ENCODE peak calls at places on chromosomes 4 and X, in four cellular contexts. O is K562, Y is HCT116, C is SK-N-SH. D is an unnamed sample.

GRCh38 chr4:107392951-107393350 is 327.1 kb downstream of the PAPSS1 start:
- DNase-seq in O (no peak), Y (no peak), C (peak), D (no peak)

GRCh38 chr4:94532016-94532789 is 80.5 kb downstream of the PDLIM5 start:
- DNase-seq in O (peak), Y (peak), C (no peak), D (no peak)

GRCh38 chr4:111014537-111014936 is 391.7 kb upstream of the PITX2 start:
- DNase-seq in O (no peak), Y (no peak), C (no peak), D (no peak)

GRCh38 chr4:6918345-6918744 is 8.7 kb downstream of the TBC1D14 start:
- DNase-seq in O (no peak), Y (no peak), C (no peak), D (no peak)

GRCh38 chr4:58144721-58145120 is 1034.5 kb upstream of the IGFBP7 start:
- DNase-seq in O (no peak), Y (no peak), C (no peak), D (no peak)

GRCh38 chr4:24810016-24810415 is 14.6 kb downstream of the SOD3 start:
- DNase-seq in O (no peak), Y (no peak), C (no peak), D (no peak)

GRCh38 chr4:169147217-169147616 is 123.5 kb downstream of the SH3RF1 start:
- DNase-seq in O (no peak), Y (peak), C (no peak), D (no peak)

GRCh38 chr4:67198757-67199156 is 346.5 kb downstream of the CENPC start:
- DNase-seq in O (no peak), Y (no peak), C (no peak), D (no peak)

GRCh38 chrX:63475200-63475599 is 124.1 kb upstream of the SPIN4 start:
- DNase-seq in O (peak), Y (peak), C (no peak), D (no peak)

GRCh38 chr4:54217642-54218486 is 11.2 kb upstream of the PDGFRA start:
- DNase-seq in O (peak), Y (peak), C (peak), D (no peak)

GRCh38 chr4:123649644-123650356 is 253.2 kb downstream of the SPRY1 start:
- DNase-seq in O (no peak), Y (no peak), C (no peak), D (no peak)

GRCh38 chrX:16023790-16024734 is 99.3 kb upstream of the GRPR start:
- DNase-seq in O (no peak), Y (peak), C (no peak), D (peak)

GRCh38 chrX:46831620-46832327 is 5.1 kb upstream of the RP2 start:
- DNase-seq in O (no peak), Y (no peak), C (no peak), D (no peak)

GRCh38 chr4:157664726-157665125 is 444.2 kb downstream of the GRIA2 start:
- DNase-seq in O (no peak), Y (peak), C (no peak), D (no peak)

GRCh38 chrX:154855256-154855655 is 20.8 kb upstream of the SMIM9 start:
- DNase-seq in O (no peak), Y (no peak), C (no peak), D (no peak)

GRCh38 chr4:23614284-23614892 is 275.5 kb downstream of the PPARGC1A start:
- DNase-seq in O (peak), Y (no peak), C (peak), D (no peak)

GRCh38 chr4:153661215-153661822 is 22.8 kb upstream of the TLR2 start:
- DNase-seq in O (no peak), Y (no peak), C (no peak), D (no peak)

GRCh38 chr4:74394476-74395136 is 29.7 kb downstream of the EREG start:
- DNase-seq in O (peak), Y (peak), C (no peak), D (no peak)

GRCh38 chrX:119503484-119503861 is 35.2 kb downstream of the SLC25A5 start:
- DNase-seq in O (no peak), Y (no peak), C (no peak), D (no peak)

GRCh38 chrX:119502727-119503483 is 34.7 kb downstream of the SLC25A5 start:
- DNase-seq in O (no peak), Y (no peak), C (no peak), D (no peak)

GRCh38 chrX:119501511-119502148 is 33.4 kb downstream of the SLC25A5 start:
- DNase-seq in O (no peak), Y (no peak), C (no peak), D (no peak)

GRCh38 chrX:119507206-119507605 is 39.0 kb downstream of the SLC25A5 start:
- DNase-seq in O (no peak), Y (no peak), C (no peak), D (no peak)

GRCh38 chrX:119505945-119506344 is 37.7 kb downstream of the SLC25A5 start:
- DNase-seq in O (no peak), Y (no peak), C (no peak), D (no peak)
- TF ChIP-seq ZBTB33 in O (no peak), Y (no peak), C (no peak), D (no peak)

DNA sequence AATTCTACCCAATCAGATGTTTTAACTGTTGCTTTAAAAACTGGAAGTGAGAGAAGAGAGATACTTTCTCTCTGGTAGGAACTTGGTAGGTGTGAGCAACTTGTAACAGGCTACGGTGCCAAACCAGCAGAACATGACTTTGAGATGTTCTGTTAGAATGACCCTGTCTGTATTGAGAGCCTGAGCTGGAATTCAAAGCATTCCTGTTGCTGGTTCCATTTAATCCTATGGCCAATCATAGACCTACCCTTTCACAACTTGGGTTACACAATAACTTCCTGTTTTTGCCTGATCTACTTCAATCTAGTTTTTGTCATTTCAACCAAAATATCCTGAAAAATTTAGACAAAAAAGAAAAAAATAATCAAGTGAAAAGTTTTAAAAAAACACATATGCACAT is 1.7 kb upstream of the PRRG1 start:
- DNase-seq in O (no peak), Y (no peak), C (no peak), D (no peak)
- TF ChIP-seq ZBTB33 in O (no peak), Y (no peak), C (no peak), D (no peak)

DNA sequence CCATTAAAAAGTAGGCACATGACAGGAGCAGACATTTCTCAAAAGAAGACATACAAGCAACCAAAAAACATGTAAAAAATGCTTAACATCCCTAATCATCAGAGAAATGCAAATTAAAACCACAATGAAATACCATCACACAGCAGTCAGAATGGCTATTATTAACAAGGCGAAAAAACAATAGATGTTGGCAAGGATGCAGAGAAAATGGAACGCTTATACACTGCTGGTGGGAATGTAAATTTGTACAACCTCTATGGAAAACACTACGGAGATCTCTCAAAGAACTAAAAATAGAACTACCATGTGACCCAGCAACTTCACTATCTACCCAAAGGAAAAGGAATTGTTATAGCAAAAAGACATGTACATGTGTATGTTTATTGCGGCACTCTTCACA is 71.5 kb downstream of the PPP4R3C start:
- DNase-seq in O (no peak), Y (no peak), C (no peak), D (no peak)
- TF ChIP-seq ZBTB33 in O (no peak), Y (no peak), C (no peak), D (no peak)

GRCh38 chr4:76801621-76802545 is 96.1 kb downstream of the SOWAHB start:
- DNase-seq in O (no peak), Y (no peak), C (no peak), D (no peak)

GRCh38 chr4:76799718-76800117 is 98.2 kb downstream of the SOWAHB start:
- DNase-seq in O (no peak), Y (no peak), C (no peak), D (no peak)

GRCh38 chr4:76802546-76803021 is 95.4 kb downstream of the SOWAHB start:
- DNase-seq in O (peak), Y (no peak), C (no peak), D (no peak)

GRCh38 chr4:76800902-76801301 is 97.0 kb downstream of the SOWAHB start:
- DNase-seq in O (no peak), Y (no peak), C (no peak), D (peak)

GRCh38 chr4:76799139-76799538 is 98.8 kb downstream of the SOWAHB start:
- DNase-seq in O (no peak), Y (no peak), C (no peak), D (no peak)
- TF ChIP-seq ZBTB33 in O (no peak), Y (no peak), C (no peak), D (no peak)

GRCh38 chr4:187908079-187908501 is 87.5 kb upstream of the ZFP42 start:
- DNase-seq in O (no peak), Y (no peak), C (no peak), D (no peak)
- TF ChIP-seq ZBTB33 in O (no peak), Y (no peak), C (no peak), D (no peak)